ENCODE peak calls at places on chromosomes 2 and 18, in seven cellular contexts. J is cardiac muscle cell, S is glutamatergic neuron, I is RWPE1, H is breast epithelium, P is nephron progenitor cell, A is A549. E is an unnamed sample.

GRCh38 chr2:164605295-164605694 is 16.0 kb downstream of the GRB14 start:
- DNase-seq in P (no peak), H (no peak), S (no peak), J (no peak), I (no peak), A (no peak), E (no peak)

GRCh38 chr2:222494104-222494739 is 69.9 kb downstream of the SGPP2 start:
- DNase-seq in J (peak), A (no peak), S (no peak), I (no peak), P (no peak), H (no peak), E (no peak)

GRCh38 chr2:151808258-151809072 is 19.8 kb downstream of the ARL5A start:
- DNase-seq in J (peak), S (no peak), A (peak), P (no peak), I (peak), H (no peak), E (peak)

GRCh38 chr18:67417864-67418523 is 98.5 kb downstream of the DSEL start:
- DNase-seq in S (no peak), I (peak), J (peak), A (peak), H (no peak), P (no peak), E (peak)

GRCh38 chr2:238938460-238939055 is 90.7 kb downstream of the TWIST2 start:
- DNase-seq in S (no peak), H (peak), J (peak), I (peak), P (no peak), A (no peak), E (no peak)

GRCh38 chr2:85430780-85431601 is 12.5 kb downstream of the SH2D6 start:
- DNase-seq in J (no peak), P (peak), H (no peak), S (peak), I (no peak), A (no peak), E (no peak)

GRCh38 chr2:223837290-223838061 is at the start of gene AP1S3:
- DNase-seq in A (peak), H (peak), P (peak), J (peak), I (peak), S (peak), E (peak)

GRCh38 chr2:109185338-109185737 is 56.3 kb downstream of the SH3RF3 start:
- DNase-seq in I (peak), H (peak), A (no peak), J (no peak), S (no peak), P (no peak), E (no peak)

GRCh38 chr2:164109006-164109405 is 373.2 kb upstream of the FIGN start:
- DNase-seq in P (no peak), I (no peak), H (no peak), J (no peak), S (no peak), A (no peak), E (no peak)

GRCh38 chr2:231532189-231533035 is 2.2 kb upstream of the NMUR1 start:
- DNase-seq in J (no peak), A (no peak), H (no peak), I (no peak), P (no peak), S (no peak), E (no peak)

GRCh38 chr2:181902625-181903024 is 11.1 kb downstream of the ITPRID2 start:
- DNase-seq in H (no peak), A (no peak), P (no peak), J (no peak), I (no peak), S (no peak), E (no peak)

GRCh38 chr2:63027220-63027619 is 23.4 kb upstream of the OTX1 start:
- DNase-seq in J (no peak), A (no peak), I (no peak), H (no peak), P (no peak), S (no peak), E (no peak)

GRCh38 chr2:63029058-63029457 is 21.6 kb upstream of the OTX1 start:
- DNase-seq in S (no peak), A (no peak), I (no peak), H (no peak), P (no peak), J (no peak), E (no peak)

GRCh38 chr2:63018439-63018838 is 32.2 kb upstream of the OTX1 start:
- DNase-seq in P (no peak), H (no peak), I (no peak), S (no peak), J (no peak), A (no peak), E (no peak)

GRCh38 chr2:63023444-63023843 is 27.2 kb upstream of the OTX1 start:
- DNase-seq in P (no peak), J (peak), A (peak), I (no peak), S (no peak), H (no peak), E (peak)
- TF ChIP-seq CTCF in P (no peak), J (peak), A (peak), I (peak), S (no peak), H (no peak), E (no peak)

DNA sequence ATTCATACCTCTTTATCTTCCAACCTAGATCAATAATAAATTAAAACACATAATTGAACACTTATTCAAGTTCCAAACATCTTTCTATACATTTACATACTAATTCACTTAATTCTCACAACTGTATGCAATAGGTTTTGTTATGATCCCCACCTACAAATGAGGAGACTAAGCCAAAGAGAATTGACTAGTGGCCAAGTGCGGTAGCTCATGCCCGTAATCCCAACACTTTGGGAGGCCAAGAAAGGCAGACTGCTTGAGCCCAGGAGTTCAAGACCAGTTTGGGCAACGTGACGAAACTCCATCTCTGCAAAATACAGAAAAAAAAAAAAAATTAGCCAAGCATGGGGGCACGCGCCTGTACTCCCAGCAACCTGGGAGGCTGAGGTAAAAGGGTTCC is 36.8 kb downstream of the KCNG3 start:
- DNase-seq in A (no peak), J (no peak), S (no peak), H (no peak), I (no peak), P (no peak), E (no peak)
- TF ChIP-seq CTCF in A (no peak), J (no peak), S (peak), H (no peak), I (no peak), P (no peak), E (no peak)

GRCh38 chr18:11548940-11549551 is 60.4 kb upstream of the SLC35G4 start:
- DNase-seq in S (no peak), I (no peak), P (no peak), J (no peak), A (no peak), H (no peak), E (no peak)
- TF ChIP-seq CTCF in S (peak), I (no peak), P (no peak), J (no peak), A (no peak), H (no peak), E (no peak)

DNA sequence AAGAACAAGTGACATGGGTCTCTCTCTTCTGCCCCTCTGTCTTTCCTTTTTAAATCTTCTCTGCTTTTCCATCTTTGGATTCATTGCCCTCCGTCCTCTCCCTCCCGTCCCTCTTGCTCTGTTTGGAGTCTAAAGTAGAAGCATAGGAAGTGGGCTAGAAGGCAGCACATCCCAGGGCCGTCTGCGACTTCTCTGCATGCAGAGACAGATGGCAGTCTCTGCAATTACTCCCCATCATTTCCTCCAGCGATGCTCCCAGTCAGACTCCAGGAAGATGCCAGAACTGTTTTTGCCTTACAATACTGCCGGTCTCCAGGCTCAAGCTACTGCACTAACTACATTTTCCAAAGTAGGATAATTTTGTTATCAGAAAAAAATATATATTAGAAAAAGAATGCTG is 35.2 kb upstream of the LPIN2 start:
- DNase-seq in H (no peak), J (no peak), A (no peak), P (no peak), S (peak), I (no peak), E (no peak)
- TF ChIP-seq CTCF in H (no peak), J (no peak), A (no peak), P (no peak), S (no peak), I (no peak), E (no peak)

GRCh38 chr2:218644721-218645120 is 14.7 kb downstream of the ZNF142 start:
- DNase-seq in A (no peak), I (no peak), P (no peak), H (no peak), S (no peak), J (no peak), E (no peak)
- TF ChIP-seq CTCF in A (no peak), I (no peak), P (no peak), H (no peak), S (no peak), J (no peak), E (no peak)

E was measured in GM10248.